ENCODE peak calls at places on chromosomes 2 and 18, in four cellular contexts. E is transverse colon, A is thoracic aorta, T is IMR-90. B is an unnamed sample.

GRCh38 chr2:230797515-230798495 is 66.9 kb upstream of the ITM2C start:
- DNase-seq in E (no peak), A (no peak), T (peak), B (no peak)

GRCh38 chr2:200455958-200456421 is 53.9 kb downstream of the KCTD18 start:
- DNase-seq in E (no peak), A (no peak), T (no peak), B (no peak)

GRCh38 chr2:204885747-204886146 is 340.5 kb downstream of the PARD3B start:
- DNase-seq in E (no peak), A (no peak), T (no peak), B (no peak)

GRCh38 chr2:239554761-239555565 is 154.1 kb upstream of the HDAC4 start:
- DNase-seq in E (no peak), A (no peak), T (no peak), B (no peak)

GRCh38 chr2:186101603-186102002 is 363.0 kb downstream of the FSIP2 start:
- DNase-seq in E (no peak), A (no peak), T (no peak), B (no peak)

GRCh38 chr18:36663312-36663711 is 165.5 kb downstream of the TPGS2 start:
- DNase-seq in E (no peak), A (no peak), T (peak), B (no peak)

GRCh38 chr2:205766765-205767359 is 84.6 kb downstream of the NRP2 start:
- DNase-seq in E (peak), A (no peak), T (peak), B (no peak)

GRCh38 chr18:48676756-48677368 is 138.0 kb downstream of the CTIF start:
- DNase-seq in E (peak), A (peak), T (peak), B (no peak)

GRCh38 chr2:85804583-85804982 is 50.8 kb downstream of the ATOH8 start:
- DNase-seq in E (peak), A (no peak), T (no peak), B (no peak)

GRCh38 chr18:28512357-28512756 is 335.4 kb upstream of the CDH2 start:
- DNase-seq in E (no peak), A (no peak), T (no peak), B (no peak)

GRCh38 chr2:197538412-197538811 is 22.5 kb downstream of the MOB4 start:
- DNase-seq in E (no peak), A (no peak), T (peak), B (no peak)

GRCh38 chr2:70044290-70045040 is 42.8 kb upstream of the PCBP1 start:
- DNase-seq in E (peak), A (no peak), T (no peak), B (no peak)

GRCh38 chr18:36532394-36532793 is 234.9 kb downstream of the FHOD3 start:
- DNase-seq in E (no peak), A (no peak), T (peak), B (no peak)

GRCh38 chr2:205769879-205770278 is 87.6 kb downstream of the NRP2 start:
- DNase-seq in E (no peak), A (no peak), T (peak), B (no peak)

GRCh38 chr18:79068299-79068945 is 772 bp upstream of the ATP9B start:
- DNase-seq in E (no peak), A (no peak), T (no peak), B (no peak)

GRCh38 chr2:192741889-192742288 is 547.2 kb upstream of the TMEFF2 start:
- DNase-seq in E (no peak), A (no peak), T (no peak), B (no peak)

GRCh38 chr2:192194866-192195547 is at the start of gene TMEFF2:
- DNase-seq in E (peak), A (no peak), T (peak), B (no peak)

GRCh38 chr2:21787931-21788330 is 664.2 kb downstream of the TDRD15 start:
- DNase-seq in E (no peak), A (no peak), T (peak), B (peak)

GRCh38 chr2:58197894-58198293 is 43.2 kb downstream of the FANCL start:
- DNase-seq in E (no peak), A (no peak), T (no peak), B (no peak)

GRCh38 chr2:11017921-11018320 is 106.2 kb downstream of the KCNF1 start:
- DNase-seq in E (no peak), A (no peak), T (no peak), B (no peak)

GRCh38 chr2:241103176-241103595 is 1.1 kb upstream of the MTERF4 start:
- DNase-seq in E (no peak), A (no peak), T (no peak), B (no peak)

GRCh38 chr2:45890819-45891218 is 239.3 kb downstream of the PRKCE start:
- DNase-seq in E (no peak), A (no peak), T (no peak), B (no peak)

GRCh38 chr2:39306626-39307025 is 62.9 kb upstream of the CDKL4 start:
- DNase-seq in E (no peak), A (no peak), T (no peak), B (no peak)

GRCh38 chr2:98532761-98533160 is 75.6 kb downstream of the COA5 start:
- DNase-seq in E (no peak), A (no peak), T (no peak), B (no peak)

GRCh38 chr2:44668336-44668735 is 273.2 kb upstream of the SIX3 start:
- DNase-seq in E (no peak), A (no peak), T (no peak), B (no peak)

GRCh38 chr2:97656905-97657587 is 6.8 kb downstream of the ACTR1B start:
- DNase-seq in E (no peak), A (no peak), T (no peak), B (no peak)

GRCh38 chr2:15642334-15643208 is 50.9 kb downstream of the DDX1 start:
- DNase-seq in E (no peak), A (no peak), T (no peak), B (no peak)

GRCh38 chr2:55230551-55230950 is 1.5 kb downstream of the CLHC1 start:
- DNase-seq in E (no peak), A (no peak), T (no peak), B (no peak)

GRCh38 chr18:8351173-8351572 is 258.1 kb upstream of the RAB12 start:
- DNase-seq in E (no peak), A (no peak), T (peak), B (no peak)

GRCh38 chr2:109031481-109032228 is 42.6 kb upstream of the EDAR start:
- DNase-seq in E (peak), A (no peak), T (peak), B (no peak)

GRCh38 chr2:181371782-181372292 is 85.3 kb upstream of the ITGA4 start:
- DNase-seq in E (no peak), A (no peak), T (peak), B (peak)

GRCh38 chr2:170462433-170463205 is 252.5 kb upstream of the SP5 start:
- DNase-seq in E (no peak), A (no peak), T (no peak), B (no peak)

GRCh38 chr18:59211629-59212028 is 8.3 kb upstream of the GRP start:
- DNase-seq in E (no peak), A (no peak), T (no peak), B (no peak)

GRCh38 chr2:9423922-9424272 is 443 bp downstream of the CPSF3 start:
- DNase-seq in E (peak), A (no peak), T (peak), B (no peak)

GRCh38 chr18:46336278-46337205 is 232.4 kb downstream of the HAUS1 start:
- DNase-seq in E (no peak), A (no peak), T (no peak), B (no peak)

GRCh38 chr18:22466608-22467390 is 49.1 kb upstream of the CTAGE1 start:
- DNase-seq in E (no peak), A (no peak), T (peak), B (peak)

GRCh38 chr18:59514193-59514592 is 155.1 kb upstream of the LMAN1 start:
- DNase-seq in E (peak), A (peak), T (peak), B (peak)

GRCh38 chr2:219446101-219446504 is 11.5 kb downstream of the SPEG start:
- DNase-seq in E (no peak), A (peak), T (peak), B (no peak)

DNA sequence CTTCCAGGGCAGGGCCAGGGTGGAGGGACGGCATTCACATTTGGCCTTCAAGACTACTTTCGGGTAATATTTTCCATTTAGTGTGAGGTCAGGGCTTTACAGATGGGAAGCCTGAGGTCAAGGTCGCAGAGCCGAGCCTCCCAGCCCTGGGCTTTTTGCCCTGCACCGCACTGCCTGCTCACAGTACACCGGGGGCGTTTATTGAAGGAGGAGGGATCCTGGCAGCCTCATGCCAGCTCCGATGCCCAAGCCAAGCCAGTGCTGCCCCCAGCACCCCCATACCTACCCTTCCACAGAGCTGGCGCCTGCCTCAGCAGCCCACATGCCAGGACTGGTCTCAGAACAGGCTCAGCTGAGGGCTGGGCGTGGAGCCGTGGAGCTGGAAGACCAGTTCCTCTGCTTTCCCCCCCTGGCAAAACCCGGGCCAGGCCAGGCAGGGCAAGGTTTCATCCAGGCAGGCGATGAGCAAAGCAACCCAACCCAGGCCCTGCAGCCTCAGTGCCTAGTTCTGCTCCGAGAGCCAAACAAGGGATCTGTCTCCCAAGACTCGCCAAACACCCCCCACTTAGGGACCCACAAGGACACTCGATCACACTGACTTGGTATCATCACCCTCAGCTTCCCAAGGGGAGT is 11.9 kb downstream of the SDC1 start:
- DNase-seq in E (peak), A (no peak), T (no peak), B (no peak)
- H3K4me3 ChIP-seq in E (no peak), A (no peak), T (no peak), B (no peak)

GRCh38 chr2:63049291-63050185 is 1.1 kb upstream of the OTX1 start:
- DNase-seq in E (no peak), A (no peak), T (peak), B (no peak)
- H3K4me3 ChIP-seq in E (peak), A (peak), T (peak), B (peak)

GRCh38 chr2:221715783-221716386 is 143.8 kb upstream of the EPHA4 start:
- DNase-seq in E (no peak), A (no peak), T (no peak), B (no peak)
- H3K4me3 ChIP-seq in E (no peak), A (no peak), T (no peak), B (no peak)

GRCh38 chr2:12558519-12558918 is 158.2 kb upstream of the TRIB2 start:
- DNase-seq in E (no peak), A (no peak), T (no peak), B (no peak)

GRCh38 chr2:12555012-12555645 is 161.6 kb upstream of the TRIB2 start:
- DNase-seq in E (no peak), A (no peak), T (peak), B (no peak)

GRCh38 chr2:12556762-12557161 is 160.0 kb upstream of the TRIB2 start:
- DNase-seq in E (no peak), A (no peak), T (peak), B (no peak)

GRCh38 chr2:12560618-12561017 is 156.1 kb upstream of the TRIB2 start:
- DNase-seq in E (no peak), A (no peak), T (no peak), B (no peak)

DNA sequence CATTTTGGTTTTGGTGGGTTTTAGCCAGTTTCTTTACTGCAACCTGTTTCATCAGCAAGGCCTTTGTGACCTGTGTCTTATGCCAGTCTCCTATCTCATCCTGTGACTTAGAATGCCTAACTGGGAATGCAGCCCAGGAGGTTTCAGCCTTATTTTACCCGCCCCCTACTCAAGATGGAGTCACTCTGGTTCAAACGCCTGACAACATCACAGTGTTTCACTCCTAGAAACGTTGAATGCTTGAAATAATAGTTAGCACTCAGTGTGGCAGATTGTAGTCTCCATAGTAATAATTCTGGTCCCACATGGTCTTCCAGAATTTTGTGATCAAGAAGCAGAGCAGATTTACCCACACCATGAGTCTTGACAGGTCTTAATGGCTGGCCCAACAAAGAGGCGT is 159.0 kb upstream of the TRIB2 start:
- DNase-seq in E (no peak), A (no peak), T (no peak), B (no peak)
- H3K4me3 ChIP-seq in E (no peak), A (no peak), T (no peak), B (no peak)

GRCh38 chr18:51537487-51537886 is 340.0 kb upstream of the MEX3C start:
- DNase-seq in E (peak), A (no peak), T (no peak), B (no peak)
- H3K4me3 ChIP-seq in E (no peak), A (no peak), T (no peak), B (no peak)

GRCh38 chr2:177148477-177149154 is 64.0 kb upstream of the HNRNPA3 start:
- DNase-seq in E (peak), A (peak), T (peak), B (no peak)

GRCh38 chr2:177143444-177143843 is 69.2 kb upstream of the HNRNPA3 start:
- DNase-seq in E (no peak), A (no peak), T (peak), B (peak)

GRCh38 chr2:177147093-177147694 is 65.4 kb upstream of the HNRNPA3 start:
- DNase-seq in E (no peak), A (no peak), T (peak), B (peak)

GRCh38 chr2:177149155-177149503 is 63.5 kb upstream of the HNRNPA3 start:
- DNase-seq in E (no peak), A (no peak), T (no peak), B (no peak)

GRCh38 chr2:177147834-177148233 is 64.8 kb upstream of the HNRNPA3 start:
- DNase-seq in E (no peak), A (no peak), T (no peak), B (no peak)
- H3K4me3 ChIP-seq in E (peak), A (peak), T (peak), B (no peak)

B was measured in AG04449.